ENCODE peak calls at places on chromosomes 7 and 10, in five cellular contexts. W is colonic mucosa, B is hepatocyte, L is right cardiac atrium, S is activated gamma-delta T cell treated with Interleukin-2 at 50 U/mL for 16 hours. Z is an unnamed sample.

GRCh38 chr10:85602713-85603112 is 763.9 kb downstream of the GRID1 start:
- DNase-seq in B (no peak), S (no peak), W (no peak), L (no peak), Z (no peak)

GRCh38 chr10:61503051-61503450 is 49.9 kb upstream of the TMEM26 start:
- DNase-seq in B (no peak), S (no peak), L (no peak), W (no peak), Z (no peak)

GRCh38 chr7:20316706-20317105 is 14.0 kb upstream of the ITGB8 start:
- DNase-seq in B (no peak), W (no peak), S (no peak), L (no peak), Z (no peak)

GRCh38 chr10:79260803-79261740 is 86.2 kb upstream of the PPIF start:
- DNase-seq in S (no peak), W (no peak), B (peak), L (no peak), Z (peak)

GRCh38 chr7:137931823-137932222 is 70.1 kb downstream of the CREB3L2 start:
- DNase-seq in B (no peak), W (no peak), S (no peak), L (no peak), Z (no peak)

GRCh38 chr7:47264021-47264651 is 317.8 kb downstream of the TNS3 start:
- DNase-seq in L (no peak), W (peak), S (no peak), B (no peak), Z (no peak)

GRCh38 chr7:97246317-97246716 is 128.8 kb downstream of the SDHAF3 start:
- DNase-seq in S (no peak), B (no peak), W (no peak), L (no peak), Z (no peak)

GRCh38 chr7:32659853-32660252 is 164.6 kb downstream of the AVL9 start:
- DNase-seq in L (no peak), S (no peak), W (no peak), B (no peak), Z (no peak)

GRCh38 chr10:86346169-86346793 is 20.3 kb downstream of the GRID1 start:
- DNase-seq in B (no peak), S (no peak), L (no peak), W (no peak), Z (no peak)

GRCh38 chr10:75137533-75138438 is 26.3 kb downstream of the SAMD8 start:
- DNase-seq in W (no peak), L (no peak), S (no peak), B (peak), Z (peak)

GRCh38 chr7:151246161-151247015 is 2.1 kb downstream of the SMARCD3 start:
- DNase-seq in S (no peak), L (no peak), W (no peak), B (no peak), Z (no peak)

GRCh38 chr7:1432411-1433082 is 26.7 kb downstream of the MICALL2 start:
- DNase-seq in W (peak), B (peak), S (peak), L (peak), Z (peak)

GRCh38 chr10:17115683-17116082 is 13.9 kb downstream of the CUBN start:
- DNase-seq in B (peak), W (no peak), S (no peak), L (no peak), Z (no peak)

GRCh38 chr7:1460757-1461639 is 1.7 kb upstream of the MICALL2 start:
- DNase-seq in W (peak), L (peak), B (peak), S (no peak), Z (no peak)

GRCh38 chr10:103645141-103646054 is 151.9 kb downstream of the NEURL1 start:
- DNase-seq in S (no peak), B (peak), W (no peak), L (peak), Z (peak)

GRCh38 chr7:153532321-153532720 is 519.9 kb upstream of the DPP6 start:
- DNase-seq in B (no peak), S (no peak), L (no peak), W (no peak), Z (no peak)

GRCh38 chr7:24963218-24963617 is 16.8 kb downstream of the OSBPL3 start:
- DNase-seq in S (peak), W (peak), L (peak), B (no peak), Z (no peak)

GRCh38 chr10:93820434-93820833 is 62.7 kb downstream of the LGI1 start:
- DNase-seq in L (no peak), S (no peak), W (no peak), B (no peak), Z (no peak)

GRCh38 chr7:18829518-18830252 is 287.8 kb downstream of the TWIST1 start:
- DNase-seq in L (no peak), S (no peak), B (no peak), W (peak), Z (no peak)

GRCh38 chr7:75962607-75963382 is 31.6 kb downstream of the TMEM120A start:
- DNase-seq in W (no peak), B (peak), S (no peak), L (peak), Z (no peak)

GRCh38 chr10:90912854-90913479 is 7.9 kb downstream of the ANKRD1 start:
- DNase-seq in L (no peak), S (no peak), W (no peak), B (no peak), Z (peak)

GRCh38 chr7:23907012-23907411 is 197.0 kb downstream of the STK31 start:
- DNase-seq in B (no peak), L (no peak), S (no peak), W (no peak), Z (no peak)

GRCh38 chr7:66921396-66921917 is 432 bp downstream of the TMEM248 start:
- DNase-seq in B (peak), S (peak), W (peak), L (peak), Z (no peak)

GRCh38 chr7:77416621-77417371 is 647 bp upstream of the GSAP start:
- DNase-seq in W (no peak), S (no peak), L (no peak), B (no peak), Z (no peak)

GRCh38 chr7:50473531-50473930 is 23.4 kb upstream of the FIGNL1 start:
- DNase-seq in B (no peak), L (no peak), W (no peak), S (no peak), Z (no peak)

GRCh38 chr7:2004841-2005351 is 227.8 kb downstream of the MAD1L1 start:
- DNase-seq in B (no peak), W (no peak), L (peak), S (no peak), Z (peak)

GRCh38 chr7:76267107-76267834 is 35.2 kb upstream of the HSPB1 start:
- DNase-seq in B (no peak), L (no peak), S (no peak), W (no peak), Z (no peak)

GRCh38 chr10:107409517-107409916 is 245.0 kb upstream of the SORCS1 start:
- DNase-seq in W (no peak), S (no peak), L (no peak), B (peak), Z (no peak)

GRCh38 chr10:15863733-15864132 is 3.4 kb upstream of the MINDY3 start:
- DNase-seq in S (no peak), L (no peak), W (no peak), B (no peak), Z (no peak)

GRCh38 chr10:110568055-110568735 is 700 bp downstream of the SMC3 start:
- DNase-seq in B (peak), S (peak), L (no peak), W (peak), Z (peak)

GRCh38 chr10:4243651-4244050 is 458.6 kb upstream of the KLF6 start:
- DNase-seq in B (peak), W (no peak), L (no peak), S (no peak), Z (no peak)

GRCh38 chr7:66638309-66639099 is 9.8 kb downstream of the KCTD7 start:
- DNase-seq in L (no peak), W (no peak), S (no peak), B (no peak), Z (no peak)

GRCh38 chr10:108166401-108166800 is 1001.9 kb upstream of the SORCS1 start:
- DNase-seq in L (no peak), B (no peak), S (no peak), W (no peak), Z (no peak)

GRCh38 chr10:110273474-110273873 is 31.2 kb downstream of the SMNDC1 start:
- DNase-seq in L (peak), S (no peak), B (peak), W (no peak), Z (no peak)

GRCh38 chr10:121608669-121609190 is 10.5 kb upstream of the FGFR2 start:
- DNase-seq in W (peak), L (peak), S (no peak), B (peak), Z (peak)

GRCh38 chr7:29208410-29209250 is 14.1 kb downstream of the CHN2 start:
- DNase-seq in W (peak), L (no peak), B (peak), S (peak), Z (no peak)

GRCh38 chr7:50793115-50793946 is 10.6 kb upstream of the GRB10 start:
- DNase-seq in L (peak), B (peak), W (peak), S (no peak), Z (peak)

GRCh38 chr10:122567056-122567660 is 6.6 kb downstream of the DMBT1 start:
- DNase-seq in B (no peak), L (no peak), W (no peak), S (no peak), Z (no peak)